ENCODE peak calls at places on chromosomes 4 and X, in seven cellular contexts. P is adrenal gland; M is heart left ventricle; G is HCT116; N is CD8-positive, alpha-beta T cell; L is tibial artery; X is hepatocyte. V is an unnamed sample. For H3K27me3, the result is how much of the 10 kb centered on the place peaks cover.

GRCh38 chr4:122364700-122365404 is 14.0 kb upstream of the ADAD1 start:
- DNase-seq in P (no peak), M (no peak), G (no peak), N (peak), L (no peak), X (peak), V (no peak)

GRCh38 chr4:166777760-166778159 is 456.5 kb downstream of the SPOCK3 start:
- DNase-seq in P (no peak), M (no peak), G (no peak), N (no peak), L (no peak), X (no peak), V (no peak)

GRCh38 chr4:140136509-140136908 is 17.5 kb downstream of the MAML3 start:
- DNase-seq in P (peak), M (no peak), G (no peak), N (no peak), L (no peak), X (no peak), V (no peak)

GRCh38 chrX:40109288-40110008 is 11.7 kb upstream of the BCOR start:
- DNase-seq in P (peak), M (peak), G (no peak), N (no peak), L (no peak), X (peak), V (no peak)

GRCh38 chrX:45774961-45775360 is 574.3 kb upstream of the DIPK2B start:
- DNase-seq in P (no peak), M (no peak), G (no peak), N (no peak), L (peak), X (no peak), V (peak)

GRCh38 chr4:15374697-15375096 is 53.1 kb upstream of the C1QTNF7 start:
- DNase-seq in P (no peak), M (no peak), G (no peak), N (no peak), L (no peak), X (no peak), V (no peak)

GRCh38 chr4:111984169-111984873 is 160.9 kb upstream of the FAM241A start:
- DNase-seq in P (no peak), M (no peak), G (no peak), N (no peak), L (no peak), X (no peak), V (no peak)

GRCh38 chr4:159105761-159106243 is 2.9 kb downstream of the RAPGEF2 start:
- DNase-seq in P (no peak), M (peak), G (no peak), N (no peak), L (peak), X (no peak), V (no peak)

GRCh38 chr4:60201052-60201673 is 999.0 kb upstream of the ADGRL3 start:
- DNase-seq in P (peak), M (no peak), G (peak), N (no peak), L (no peak), X (peak), V (peak)

GRCh38 chr4:168514249-168514852 is 17.5 kb downstream of the PALLD start:
- DNase-seq in P (no peak), M (no peak), G (no peak), N (no peak), L (no peak), X (peak), V (no peak)

GRCh38 chr4:107666134-107666533 is 53.9 kb downstream of the PAPSS1 start:
- DNase-seq in P (no peak), M (no peak), G (no peak), N (no peak), L (no peak), X (peak), V (no peak)

GRCh38 chrX:111353810-111354209 is 58.2 kb downstream of the DCX start:
- DNase-seq in P (no peak), M (no peak), G (no peak), N (no peak), L (no peak), X (no peak), V (no peak)

GRCh38 chr4:160129439-160129838 is 1026.6 kb downstream of the RAPGEF2 start:
- DNase-seq in P (no peak), M (no peak), G (peak), N (no peak), L (no peak), X (peak), V (peak)

GRCh38 chr4:23373269-23373668 is 516.6 kb downstream of the PPARGC1A start:
- DNase-seq in P (peak), M (peak), G (no peak), N (no peak), L (no peak), X (peak), V (peak)

GRCh38 chr4:146436423-146437162 is 85.1 kb downstream of the SLC10A7 start:
- DNase-seq in P (no peak), M (no peak), G (no peak), N (no peak), L (no peak), X (no peak), V (no peak)

GRCh38 chr4:120965938-120966337 is 43.4 kb upstream of the PRDM5 start:
- DNase-seq in P (no peak), M (no peak), G (no peak), N (no peak), L (no peak), X (no peak), V (no peak)
- H3K27me3 ChIP-seq in P (under half), M (under half), G (under half), N (under half), L (under half), X (under half), V (under half)

GRCh38 chrX:152845618-152846240 is 14.9 kb downstream of the NSDHL start:
- DNase-seq in P (peak), M (no peak), G (no peak), N (no peak), L (no peak), X (no peak), V (no peak)
- TF ChIP-seq CTCF in P (no peak), M (no peak), G (no peak), N (no peak), L (no peak), X (no peak), V (no peak)

GRCh38 chr4:176230827-176231226 is 35.4 kb upstream of the SPATA4 start:
- DNase-seq in P (no peak), M (no peak), G (no peak), N (no peak), L (no peak), X (no peak), V (no peak)
- H3K27ac ChIP-seq in P (no peak), M (peak), G (no peak), N (no peak), L (no peak), X (no peak), V (no peak)

GRCh38 chr4:27887646-27888045 is 1027.0 kb downstream of the STIM2 start:
- DNase-seq in P (no peak), M (no peak), G (no peak), N (no peak), L (no peak), X (no peak), V (no peak)

GRCh38 chr4:27886075-27886474 is 1025.4 kb downstream of the STIM2 start:
- DNase-seq in P (no peak), M (no peak), G (no peak), N (no peak), L (no peak), X (no peak), V (no peak)

DNA sequence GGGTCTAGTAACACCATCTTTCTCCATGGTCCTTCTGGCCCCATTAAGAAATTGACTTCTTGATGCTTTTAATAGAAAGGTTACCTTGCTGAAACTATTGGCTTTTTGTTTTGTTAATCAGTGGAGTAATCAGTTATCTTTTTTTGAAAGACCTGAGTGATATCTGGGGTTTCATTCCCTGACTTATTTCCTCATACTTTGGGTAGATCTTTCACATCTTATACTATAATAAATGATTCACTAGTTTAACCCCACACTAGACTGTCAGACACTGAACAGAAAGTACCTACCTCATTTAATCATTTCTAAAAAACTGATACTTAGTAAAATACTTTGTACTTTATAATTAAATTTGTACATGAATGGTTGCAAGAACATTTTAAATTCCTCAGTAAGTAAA is 1021.1 kb downstream of the STIM2 start:
- DNase-seq in P (no peak), M (no peak), G (no peak), N (no peak), L (no peak), X (no peak), V (no peak)
- H3K27me3 ChIP-seq in P (under half), M (under half), G (under half), N (under half), L (under half), X (under half), V (under half)

GRCh38 chrX:55451125-55451524 is 802 bp upstream of the MAGEH1 start:
- DNase-seq in P (no peak), M (no peak), G (no peak), N (no peak), L (no peak), X (no peak), V (no peak)

GRCh38 chrX:55452825-55453124 is 848 bp downstream of the MAGEH1 start:
- DNase-seq in P (no peak), M (no peak), G (no peak), N (no peak), L (no peak), X (no peak), V (no peak)

GRCh38 chrX:55451990-55452824 is at the start of gene MAGEH1:
- DNase-seq in P (peak), M (peak), G (no peak), N (peak), L (peak), X (peak), V (peak)

GRCh38 chrX:55451626-55451989 is 319 bp upstream of the MAGEH1 start:
- DNase-seq in P (no peak), M (no peak), G (no peak), N (no peak), L (no peak), X (no peak), V (no peak)

DNA sequence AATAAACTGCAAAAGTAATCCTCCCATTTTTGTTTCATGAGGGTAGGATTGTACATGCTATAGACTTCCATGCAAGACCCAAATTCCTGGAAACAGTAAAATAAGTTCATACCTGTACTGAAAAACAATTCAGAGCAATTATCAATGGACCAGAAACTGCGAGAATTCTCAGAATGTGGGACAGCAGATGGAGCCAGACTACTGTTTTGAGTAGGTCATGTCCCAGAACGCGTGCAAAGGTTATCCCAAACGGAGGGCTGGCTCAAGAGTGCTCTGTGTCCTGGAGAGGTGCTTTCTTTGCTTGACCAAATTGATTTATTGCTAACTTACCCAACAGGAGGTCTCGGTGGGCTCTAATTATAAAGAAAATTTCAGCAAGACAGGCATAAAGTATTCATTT is 1.7 kb upstream of the MAGEH1 start:
- DNase-seq in P (peak), M (no peak), G (no peak), N (no peak), L (no peak), X (peak), V (no peak)
- TF ChIP-seq CTCF in P (no peak), M (peak), G (no peak), N (no peak), L (no peak), X (peak), V (peak)

DNA sequence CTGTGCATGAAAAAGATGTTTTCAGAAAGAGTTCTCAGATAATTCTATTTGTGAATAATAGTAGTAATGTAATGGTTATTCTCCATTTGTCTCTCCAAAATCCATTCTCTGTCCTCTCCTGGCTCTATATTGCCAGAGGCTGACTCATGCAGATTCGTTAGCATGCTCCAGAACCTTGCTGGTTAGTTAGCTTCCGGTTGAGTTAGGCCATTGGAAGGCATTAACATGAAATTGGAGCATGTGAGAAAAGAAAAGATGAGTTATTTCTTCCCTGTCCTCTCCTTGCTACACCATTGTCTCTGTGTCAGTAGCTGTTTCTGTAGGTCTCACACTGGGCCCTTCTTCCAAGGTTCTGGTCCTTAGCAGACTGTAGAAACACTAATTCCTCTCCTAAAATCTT is 23.5 kb upstream of the PRDM8 start:
- DNase-seq in P (no peak), M (no peak), G (no peak), N (no peak), L (no peak), X (no peak), V (peak)
- H3K27ac ChIP-seq in P (no peak), M (no peak), G (no peak), N (no peak), L (no peak), X (no peak), V (no peak)

GRCh38 chrX:41890026-41890423 is 33.3 kb downstream of the CASK start:
- DNase-seq in P (no peak), M (no peak), G (no peak), N (no peak), L (no peak), X (no peak), V (no peak)
- H3K27me3 ChIP-seq in P (under half), M (under half), G (under half), N (under half), L (under half), X (under half), V (under half)

GRCh38 chr4:119615068-119615744 is 13.4 kb downstream of the PDE5A start:
- DNase-seq in P (no peak), M (no peak), G (no peak), N (no peak), L (no peak), X (no peak), V (no peak)
- TF ChIP-seq CTCF in P (no peak), M (no peak), G (no peak), N (no peak), L (no peak), X (no peak), V (no peak)

GRCh38 chrX:52263417-52263816 is 78.7 kb downstream of the MAGED4 start:
- DNase-seq in P (no peak), M (no peak), G (no peak), N (no peak), L (no peak), X (no peak), V (no peak)

GRCh38 chrX:52261463-52262194 is 76.9 kb downstream of the MAGED4 start:
- DNase-seq in P (peak), M (peak), G (peak), N (peak), L (peak), X (peak), V (peak)

GRCh38 chrX:52262195-52262546 is 77.5 kb downstream of the MAGED4 start:
- DNase-seq in P (no peak), M (no peak), G (no peak), N (no peak), L (no peak), X (no peak), V (no peak)

GRCh38 chrX:52265713-52266112 is 81.0 kb downstream of the MAGED4 start:
- DNase-seq in P (no peak), M (no peak), G (no peak), N (no peak), L (no peak), X (no peak), V (no peak)

GRCh38 chrX:52261125-52261462 is 76.4 kb downstream of the MAGED4 start:
- DNase-seq in P (no peak), M (no peak), G (no peak), N (no peak), L (no peak), X (no peak), V (no peak)
- H3K27ac ChIP-seq in P (no peak), M (peak), G (peak), N (no peak), L (peak), X (peak), V (no peak)

GRCh38 chrX:132365490-132365889 is 123.3 kb downstream of the MBNL3 start:
- DNase-seq in P (no peak), M (no peak), G (no peak), N (no peak), L (no peak), X (no peak), V (no peak)
- H3K27me3 ChIP-seq in P (under half), M (under half), G (under half), N (under half), L (under half), X (under half), V (under half)

V was measured in foreskin keratinocyte.